ENCODE peak calls at places on chromosomes 6 and 20, in ten cellular contexts. B, K, L, W, G, P, I, R, V and F are unnamed samples.

GRCh38 chr6:83429857-83430605 is 820 bp downstream of the ME1 start:
- DNase-seq in B (no peak), K (no peak), L (peak; percentile 15), W (no peak), G (no peak), P (peak; percentile 30), I (peak; percentile 35), R (peak; percentile 15), V (peak; percentile 50), F (no peak)

GRCh38 chr6:28683945-28684538 is 158.4 kb downstream of the GPX5 start:
- DNase-seq in B (no peak), K (peak; percentile 18), L (peak; percentile 8), W (no peak), G (no peak), P (peak; percentile 65), I (peak; percentile 78), R (peak; percentile 27), V (peak; percentile 52), F (no peak)

GRCh38 chr6:39681566-39682250 is 43.5 kb downstream of the KIF6 start:
- DNase-seq in B (no peak), K (no peak), L (no peak), W (no peak), G (no peak), P (no peak), I (no peak), R (no peak), V (no peak), F (no peak)

GRCh38 chr6:162119349-162119748 is 608.2 kb downstream of the PRKN start:
- DNase-seq in B (no peak), K (no peak), L (peak; percentile 10), W (no peak), G (no peak), P (no peak), I (peak; percentile 8), R (no peak), V (no peak), F (no peak)

GRCh38 chr6:39092124-39092523 is 22.9 kb downstream of the SAYSD1 start:
- DNase-seq in B (no peak), K (no peak), L (no peak), W (no peak), G (no peak), P (peak; percentile 46), I (peak; percentile 82), R (no peak), V (peak; percentile 41), F (peak; percentile 60)

GRCh38 chr6:150189176-150189575 is 46.3 kb downstream of the PPP1R14C start:
- DNase-seq in B (no peak), K (no peak), L (peak; percentile 52), W (no peak), G (no peak), P (no peak), I (peak; percentile 33), R (no peak), V (no peak), F (no peak)

GRCh38 chr6:161233986-161234620 is 39.8 kb downstream of the AGPAT4 start:
- DNase-seq in B (no peak), K (no peak), L (peak; percentile 51), W (no peak), G (peak; percentile 94), P (no peak), I (no peak), R (no peak), V (peak; percentile 32), F (no peak)

GRCh38 chr6:108650325-108650724 is 89.6 kb downstream of the FOXO3 start:
- DNase-seq in B (no peak), K (no peak), L (no peak), W (no peak), G (no peak), P (no peak), I (no peak), R (no peak), V (no peak), F (no peak)

GRCh38 chr6:33206027-33206863 is 1.8 kb downstream of the HSD17B8 start:
- DNase-seq in B (no peak), K (no peak), L (no peak), W (no peak), G (no peak), P (no peak), I (no peak), R (no peak), V (peak; percentile 3), F (no peak)

GRCh38 chr6:138129190-138129589 is 22.0 kb upstream of the PERP start:
- DNase-seq in B (no peak), K (no peak), L (no peak), W (no peak), G (no peak), P (no peak), I (peak; percentile 44), R (no peak), V (no peak), F (no peak)

GRCh38 chr6:38715016-38715809 is at the start of gene DNAH8:
- DNase-seq in B (no peak), K (no peak), L (no peak), W (peak; percentile 75), G (no peak), P (no peak), I (peak; percentile 58), R (no peak), V (peak; percentile 47), F (no peak)

GRCh38 chr6:692858-693736 is at the start of gene EXOC2:
- DNase-seq in B (peak; percentile 84), K (no peak), L (peak; percentile 87), W (peak; percentile 98), G (peak; percentile 91), P (peak; percentile 89), I (peak; percentile 93), R (peak; percentile 70), V (peak; percentile 94), F (peak; percentile 94)

GRCh38 chr6:166989427-166990034 is 9.7 kb upstream of the CEP43 start:
- DNase-seq in B (no peak), K (no peak), L (no peak), W (no peak), G (no peak), P (peak; percentile 26), I (peak; percentile 70), R (no peak), V (peak; percentile 34), F (no peak)

GRCh38 chr6:127539292-127539691 is 20.2 kb upstream of the MTCL3 start:
- DNase-seq in B (no peak), K (no peak), L (no peak), W (no peak), G (no peak), P (peak; percentile 16), I (no peak), R (no peak), V (peak; percentile 47), F (no peak)

GRCh38 chr6:126475449-126475848 is 135.5 kb downstream of the CENPW start:
- DNase-seq in B (no peak), K (no peak), L (no peak), W (no peak), G (no peak), P (no peak), I (no peak), R (no peak), V (no peak), F (no peak)

GRCh38 chr6:126477678-126478077 is 137.8 kb downstream of the CENPW start:
- DNase-seq in B (no peak), K (no peak), L (no peak), W (no peak), G (no peak), P (no peak), I (no peak), R (no peak), V (no peak), F (no peak)

GRCh38 chr6:126480268-126480667 is 140.4 kb downstream of the CENPW start:
- DNase-seq in B (no peak), K (no peak), L (no peak), W (no peak), G (no peak), P (no peak), I (no peak), R (no peak), V (no peak), F (no peak)

DNA sequence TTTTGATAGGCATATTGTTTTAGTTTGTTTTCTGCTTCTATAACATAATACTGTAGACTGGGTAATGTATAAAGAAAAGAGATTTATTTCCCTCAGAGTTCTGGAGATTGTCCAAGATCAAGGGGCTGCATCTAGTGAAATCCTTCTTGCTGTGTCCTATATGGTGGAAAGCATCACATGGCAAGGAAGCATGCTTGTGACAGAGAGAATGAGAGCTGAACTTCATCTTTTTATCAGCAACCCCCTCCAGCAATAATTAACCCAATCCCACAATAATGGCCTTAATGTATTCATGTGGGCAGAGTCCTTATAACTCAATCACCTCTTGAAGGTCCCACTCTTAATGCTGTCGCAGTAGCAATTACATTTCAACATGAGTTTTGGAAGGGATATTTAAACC is 141.4 kb downstream of the CENPW start:
- DNase-seq in B (no peak), K (no peak), L (no peak), W (no peak), G (no peak), P (no peak), I (no peak), R (no peak), V (peak; percentile 26), F (no peak)
- TF ChIP-seq POLR2AphosphoS5 in B (no peak), K (no peak), L (no peak), W (no peak), G (no peak), P (no peak), I (no peak), R (no peak), V (no peak), F (no peak)

GRCh38 chr20:6711950-6712634 is 55.4 kb upstream of the BMP2 start:
- DNase-seq in B (no peak), K (no peak), L (peak; percentile 54), W (no peak), G (peak; percentile 67), P (no peak), I (no peak), R (no peak), V (no peak), F (no peak)
- H3K4me1 ChIP-seq in B (no peaks in the 10 kb centered on the region), K (no peaks in the 10 kb centered on the region), L (peaks cover 29% of the 10 kb centered on the region), W (no peaks in the 10 kb centered on the region), G (no peaks in the 10 kb centered on the region), P (no peaks in the 10 kb centered on the region), I (no peaks in the 10 kb centered on the region), R (peaks cover 6% of the 10 kb centered on the region), V (no peaks in the 10 kb centered on the region), F (peaks cover 14% of the 10 kb centered on the region)

GRCh38 chr6:136791296-136792065 is 796 bp downstream of the MAP3K5 start:
- DNase-seq in B (no peak), K (no peak), L (peak; percentile 76), W (peak; percentile 94), G (peak; percentile 88), P (peak; percentile 48), I (peak; percentile 45), R (peak; percentile 73), V (peak; percentile 44), F (peak; percentile 94)
- TF ChIP-seq POLR2AphosphoS5 in B (peak; percentile 56), K (peak; percentile 25), L (peak; percentile 80), W (peak; percentile 92), G (peak; percentile 51), P (peak; percentile 24), I (no peak), R (peak; percentile 22), V (no peak), F (peak; percentile 80)

GRCh38 chr20:10652185-10652584 is 21.6 kb downstream of the JAG1 start:
- DNase-seq in B (no peak), K (no peak), L (no peak), W (no peak), G (no peak), P (no peak), I (no peak), R (no peak), V (no peak), F (no peak)
- H3K4me1 ChIP-seq in B (no peaks in the 10 kb centered on the region), K (no peaks in the 10 kb centered on the region), L (peaks cover 35% of the 10 kb centered on the region), W (peaks cover 36% of the 10 kb centered on the region), G (peaks cover 62% of the 10 kb centered on the region), P (no peaks in the 10 kb centered on the region), I (peaks cover 72% of the 10 kb centered on the region), R (peaks cover 8% of the 10 kb centered on the region), V (peaks cover 45% of the 10 kb centered on the region), F (peaks cover 52% of the 10 kb centered on the region)